ENCODE peak calls at places on chromosomes 7 and 10, in seven cellular contexts. N, B, X, S, O, F and K are unnamed samples.

GRCh38 chr7:277228-277627 is 12.7 kb upstream of the FOXL3 start:
- DNase-seq in N (no peak), B (no peak), X (no peak), S (no peak), O (no peak), F (no peak), K (no peak)

GRCh38 chr7:127890726-127891125 is 140.5 kb downstream of the LRRC4 start:
- DNase-seq in N (no peak), B (no peak), X (no peak), S (no peak), O (no peak), F (no peak), K (no peak)

GRCh38 chr7:56115852-56116538 is at the start of gene NUPR2:
- DNase-seq in N (no peak), B (no peak), X (no peak), S (no peak), O (no peak), F (no peak), K (no peak)

GRCh38 chr7:122301858-122302745 is 2.4 kb downstream of the FEZF1 start:
- DNase-seq in N (no peak), B (no peak), X (no peak), S (no peak), O (no peak), F (no peak), K (no peak)

GRCh38 chr7:28125381-28126046 is 55.1 kb downstream of the JAZF1 start:
- DNase-seq in N (peak), B (peak), X (no peak), S (no peak), O (no peak), F (no peak), K (peak)

GRCh38 chr7:134660961-134661376 is 14.3 kb downstream of the BPGM start:
- DNase-seq in N (peak), B (peak), X (no peak), S (peak), O (no peak), F (no peak), K (no peak)

GRCh38 chr10:79904671-79905321 is 44.1 kb downstream of the SFTPD start:
- DNase-seq in N (peak), B (peak), X (peak), S (peak), O (peak), F (peak), K (peak)

GRCh38 chr7:47344171-47344955 is 237.5 kb downstream of the TNS3 start:
- DNase-seq in N (no peak), B (no peak), X (no peak), S (no peak), O (no peak), F (no peak), K (no peak)

GRCh38 chr7:140134039-140134438 is 42.7 kb downstream of the KDM7A start:
- DNase-seq in N (no peak), B (no peak), X (no peak), S (no peak), O (no peak), F (no peak), K (no peak)

GRCh38 chr7:133540096-133540860 is 287.4 kb downstream of the EXOC4 start:
- DNase-seq in N (peak), B (no peak), X (no peak), S (no peak), O (no peak), F (no peak), K (no peak)

GRCh38 chr10:97873569-97873968 is 23.9 kb downstream of the GOLGA7B start:
- DNase-seq in N (no peak), B (no peak), X (no peak), S (no peak), O (no peak), F (no peak), K (no peak)

GRCh38 chr10:16195178-16195769 is 241.5 kb upstream of the PTER start:
- DNase-seq in N (no peak), B (no peak), X (no peak), S (no peak), O (no peak), F (no peak), K (no peak)

GRCh38 chr10:119542357-119542989 is at the start of gene RGS10:
- DNase-seq in N (peak), B (peak), X (peak), S (peak), O (no peak), F (peak), K (peak)

GRCh38 chr10:3811331-3811870 is 26.4 kb upstream of the KLF6 start:
- DNase-seq in N (peak), B (peak), X (no peak), S (no peak), O (no peak), F (peak), K (peak)

GRCh38 chr10:69451784-69452251 is 553 bp downstream of the TSPAN15 start:
- DNase-seq in N (no peak), B (no peak), X (no peak), S (no peak), O (no peak), F (peak), K (no peak)

GRCh38 chr10:95447733-95448132 is 113.4 kb downstream of the SORBS1 start:
- DNase-seq in N (no peak), B (peak), X (no peak), S (peak), O (no peak), F (no peak), K (no peak)

GRCh38 chr7:6160191-6160623 is 112.2 kb downstream of the CYTH3 start:
- DNase-seq in N (peak), B (peak), X (peak), S (peak), O (no peak), F (peak), K (peak)

GRCh38 chr7:40213856-40214255 is 79.1 kb downstream of the SUGCT start:
- DNase-seq in N (no peak), B (peak), X (no peak), S (no peak), O (no peak), F (no peak), K (no peak)

GRCh38 chr10:22494007-22494406 is 148.7 kb downstream of the SPAG6 start:
- DNase-seq in N (no peak), B (no peak), X (no peak), S (no peak), O (no peak), F (no peak), K (no peak)

GRCh38 chr7:100865971-100866720 is 1.0 kb upstream of the TRIP6 start:
- DNase-seq in N (no peak), B (no peak), X (no peak), S (no peak), O (peak), F (no peak), K (peak)

GRCh38 chr10:32340596-32341180 is 6.3 kb downstream of the EPC1 start:
- DNase-seq in N (no peak), B (no peak), X (no peak), S (no peak), O (no peak), F (no peak), K (no peak)